ENCODE peak calls at places on chromosomes 6 and 20, in eight cellular contexts. K, M, O, H, Y, U, E and C are unnamed samples.

GRCh38 chr6:152338335-152339125 is 298.6 kb downstream of the SYNE1 start:
- DNase-seq in K (peak; percentile 70), M (peak; percentile 36), O (peak; percentile 25), H (no peak), Y (no peak), U (peak; percentile 59), E (peak; percentile 13), C (no peak)

GRCh38 chr20:36481380-36482043 is 59.8 kb upstream of the MYL9 start:
- DNase-seq in K (no peak), M (no peak), O (no peak), H (no peak), Y (no peak), U (no peak), E (no peak), C (no peak)

GRCh38 chr6:153392156-153392555 is 261.1 kb upstream of the RGS17 start:
- DNase-seq in K (no peak), M (no peak), O (no peak), H (no peak), Y (no peak), U (no peak), E (no peak), C (no peak)

GRCh38 chr6:159163901-159164370 is 5.3 kb upstream of the FNDC1 start:
- DNase-seq in K (no peak), M (no peak), O (no peak), H (no peak), Y (no peak), U (no peak), E (no peak), C (no peak)

GRCh38 chr20:37007898-37008649 is 56.6 kb upstream of the SAMHD1 start:
- DNase-seq in K (peak; percentile 53), M (no peak), O (no peak), H (no peak), Y (no peak), U (peak; percentile 28), E (no peak), C (no peak)

GRCh38 chr6:152343735-152344360 is 293.3 kb downstream of the SYNE1 start:
- DNase-seq in K (no peak), M (no peak), O (no peak), H (no peak), Y (no peak), U (no peak), E (no peak), C (no peak)

GRCh38 chr20:18506744-18507143 is 996 bp upstream of the SEC23B start:
- DNase-seq in K (no peak), M (no peak), O (no peak), H (no peak), Y (no peak), U (no peak), E (no peak), C (no peak)

GRCh38 chr6:111779031-111779430 is 94.2 kb downstream of the FYN start:
- DNase-seq in K (no peak), M (no peak), O (no peak), H (no peak), Y (no peak), U (no peak), E (no peak), C (no peak)

GRCh38 chr6:125846292-125847024 is 55.7 kb downstream of the NCOA7 start:
- DNase-seq in K (no peak), M (no peak), O (no peak), H (no peak), Y (no peak), U (no peak), E (no peak), C (no peak)

GRCh38 chr20:61819484-61819846 is 246.2 kb downstream of the TAF4 start:
- DNase-seq in K (no peak), M (no peak), O (no peak), H (no peak), Y (no peak), U (no peak), E (no peak), C (no peak)

GRCh38 chr6:82322386-82322785 is 41.2 kb upstream of the TPBG start:
- DNase-seq in K (no peak), M (no peak), O (no peak), H (no peak), Y (no peak), U (no peak), E (no peak), C (no peak)

GRCh38 chr6:42791706-42792320 is 10.0 kb downstream of the BICRAL start:
- DNase-seq in K (no peak), M (no peak), O (no peak), H (no peak), Y (no peak), U (no peak), E (no peak), C (no peak)

GRCh38 chr6:149266659-149267058 is 50.9 kb upstream of the TAB2 start:
- DNase-seq in K (no peak), M (no peak), O (no peak), H (no peak), Y (no peak), U (no peak), E (peak; percentile 49), C (no peak)

GRCh38 chr20:49608752-49609670 is 41.1 kb upstream of the PTGIS start:
- DNase-seq in K (peak; percentile 87), M (peak; percentile 72), O (peak; percentile 51), H (peak; percentile 24), Y (peak; percentile 88), U (peak; percentile 80), E (peak; percentile 58), C (peak; percentile 79)

GRCh38 chr6:33787336-33787953 is 1.5 kb downstream of the LEMD2 start:
- DNase-seq in K (no peak), M (no peak), O (no peak), H (no peak), Y (no peak), U (no peak), E (no peak), C (no peak)

GRCh38 chr6:145756170-145756662 is 20.9 kb upstream of the EPM2A start:
- DNase-seq in K (no peak), M (no peak), O (no peak), H (no peak), Y (no peak), U (peak; percentile 39), E (no peak), C (no peak)

GRCh38 chr6:56849876-56850275 is 105.0 kb upstream of the BEND6 start:
- DNase-seq in K (no peak), M (no peak), O (no peak), H (peak; percentile 76), Y (no peak), U (no peak), E (no peak), C (no peak)

GRCh38 chr6:4403023-4403752 is 267.8 kb upstream of the ECI2 start:
- DNase-seq in K (no peak), M (no peak), O (no peak), H (no peak), Y (no peak), U (no peak), E (no peak), C (no peak)

GRCh38 chr6:116220172-116220571 is 33.7 kb downstream of the TSPYL4 start:
- DNase-seq in K (no peak), M (no peak), O (no peak), H (peak; percentile 55), Y (no peak), U (peak; percentile 52), E (no peak), C (no peak)